ENCODE peak calls at places on chromosomes 12 and 14, in nine cellular contexts. I is anterior cingulate cortex, A is Calu3, O is HuH-7, K is heart left ventricle, S is psoas muscle, U is tibial nerve, P is aorta, L is left ventricle myocardium superior. C is an unnamed sample.

GRCh38 chr14:26984318-26985177 is 386.7 kb upstream of the NOVA1 start:
- DNase-seq in I (peak), A (peak), O (no peak), K (peak), S (no peak), U (peak), P (peak), L (peak), C (no peak)

GRCh38 chr14:76133103-76133502 is 18.6 kb upstream of the GPATCH2L start:
- DNase-seq in I (no peak), A (peak), O (peak), K (no peak), S (no peak), U (no peak), P (no peak), L (no peak), C (no peak)

GRCh38 chr12:112979281-112979680 is 962 bp downstream of the OAS2 start:
- DNase-seq in I (no peak), A (no peak), O (no peak), K (peak), S (no peak), U (no peak), P (peak), L (no peak), C (peak)

GRCh38 chr12:129909051-129910020 is 5.5 kb upstream of the TMEM132D start:
- DNase-seq in I (no peak), A (no peak), O (no peak), K (no peak), S (no peak), U (no peak), P (no peak), L (no peak), C (no peak)

GRCh38 chr12:123427036-123427769 is 9.3 kb downstream of the RILPL2 start:
- DNase-seq in I (no peak), A (no peak), O (no peak), K (no peak), S (no peak), U (no peak), P (no peak), L (no peak), C (peak)

GRCh38 chr12:53659011-53659551 is 16.8 kb downstream of the ATP5MC2 start:
- DNase-seq in I (peak), A (peak), O (peak), K (peak), S (no peak), U (peak), P (peak), L (no peak), C (no peak)

GRCh38 chr12:46124848-46125619 is 134.7 kb upstream of the SCAF11 start:
- DNase-seq in I (peak), A (peak), O (peak), K (no peak), S (no peak), U (peak), P (no peak), L (no peak), C (peak)

GRCh38 chr12:2877959-2878732 is 1.1 kb downstream of the RHNO1 start:
- DNase-seq in I (no peak), A (no peak), O (no peak), K (no peak), S (no peak), U (no peak), P (no peak), L (no peak), C (peak)

GRCh38 chr14:93057586-93058280 is 58.0 kb downstream of the ITPK1 start:
- DNase-seq in I (no peak), A (no peak), O (no peak), K (no peak), S (no peak), U (no peak), P (no peak), L (no peak), C (no peak)

GRCh38 chr14:60736494-60736893 is 1.9 kb downstream of the MNAT1 start:
- DNase-seq in I (no peak), A (no peak), O (no peak), K (no peak), S (no peak), U (no peak), P (no peak), L (no peak), C (no peak)

GRCh38 chr12:28010036-28010435 is 37.5 kb upstream of the PTHLH start:
- DNase-seq in I (no peak), A (no peak), O (no peak), K (no peak), S (no peak), U (no peak), P (no peak), L (no peak), C (no peak)

GRCh38 chr12:116454950-116455447 is 104.2 kb upstream of the MAP1LC3B2 start:
- DNase-seq in I (no peak), A (no peak), O (no peak), K (no peak), S (no peak), U (no peak), P (no peak), L (no peak), C (no peak)

GRCh38 chr14:39034481-39035296 is 68.3 kb downstream of the SEC23A start:
- DNase-seq in I (no peak), A (no peak), O (no peak), K (no peak), S (no peak), U (no peak), P (no peak), L (no peak), C (no peak)

GRCh38 chr12:52022841-52023181 is 16.1 kb downstream of the TAMALIN start:
- DNase-seq in I (no peak), A (peak), O (peak), K (no peak), S (no peak), U (no peak), P (no peak), L (no peak), C (no peak)

GRCh38 chr12:110157539-110157938 is 33.4 kb downstream of the IFT81 start:
- DNase-seq in I (no peak), A (no peak), O (no peak), K (no peak), S (no peak), U (no peak), P (no peak), L (no peak), C (no peak)

GRCh38 chr12:15505616-15506015 is 183.3 kb downstream of the PTPRO start:
- DNase-seq in I (no peak), A (no peak), O (no peak), K (no peak), S (no peak), U (no peak), P (no peak), L (no peak), C (no peak)

C was measured in CD4-positive, CD25-positive, alpha-beta regulatory T cell.